ENCODE peak calls at places on chromosomes 3 and 15, in five cellular contexts. One of them, this sample, is unnamed.

GRCh38 chr3:150165396-150166094 is 194.8 kb upstream of the PFN2 start:
- DNase-seq in A549: no peak
- DNase-seq in NCI-H1436: no peak
- DNase-seq in mesendoderm: peak
- DNase-seq in right atrium auricular region: no peak
- DNase-seq in this sample: no peak

GRCh38 chr15:95843241-95843851 is 487.2 kb upstream of the NR2F2 start:
- DNase-seq in A549: no peak
- DNase-seq in NCI-H1436: no peak
- DNase-seq in mesendoderm: no peak
- DNase-seq in right atrium auricular region: no peak
- DNase-seq in this sample: no peak

GRCh38 chr3:183534249-183534648 is 21.3 kb downstream of the KLHL6 start:
- DNase-seq in A549: peak
- DNase-seq in NCI-H1436: no peak
- DNase-seq in mesendoderm: no peak
- DNase-seq in right atrium auricular region: no peak
- DNase-seq in this sample: no peak

GRCh38 chr3:183188895-183189462 is 26.4 kb upstream of the LAMP3 start:
- DNase-seq in A549: peak
- DNase-seq in NCI-H1436: peak
- DNase-seq in mesendoderm: peak
- DNase-seq in right atrium auricular region: no peak
- DNase-seq in this sample: peak

GRCh38 chr3:106678657-106679390 is 698.4 kb upstream of the CCDC54 start:
- DNase-seq in A549: no peak
- DNase-seq in NCI-H1436: no peak
- DNase-seq in mesendoderm: no peak
- DNase-seq in right atrium auricular region: no peak
- DNase-seq in this sample: no peak

GRCh38 chr15:70442616-70443321 is 320.6 kb downstream of the UACA start:
- DNase-seq in A549: no peak
- DNase-seq in NCI-H1436: no peak
- DNase-seq in mesendoderm: no peak
- DNase-seq in right atrium auricular region: no peak
- DNase-seq in this sample: no peak

GRCh38 chr15:85496551-85497545 is 116.4 kb downstream of the AKAP13 start:
- DNase-seq in A549: no peak
- DNase-seq in NCI-H1436: no peak
- DNase-seq in mesendoderm: peak
- DNase-seq in right atrium auricular region: no peak
- DNase-seq in this sample: no peak

GRCh38 chr3:14606663-14607339 is 44.8 kb upstream of the CCDC174 start:
- DNase-seq in A549: no peak
- DNase-seq in NCI-H1436: no peak
- DNase-seq in mesendoderm: no peak
- DNase-seq in right atrium auricular region: no peak
- DNase-seq in this sample: no peak

GRCh38 chr3:186277268-186277909 is 84.6 kb downstream of the DGKG start:
- DNase-seq in A549: peak
- DNase-seq in NCI-H1436: no peak
- DNase-seq in mesendoderm: peak
- DNase-seq in right atrium auricular region: no peak
- DNase-seq in this sample: peak

GRCh38 chr3:121722346-121722745 is 27.2 kb downstream of the GOLGB1 start:
- DNase-seq in A549: no peak
- DNase-seq in NCI-H1436: no peak
- DNase-seq in mesendoderm: no peak
- DNase-seq in right atrium auricular region: no peak
- DNase-seq in this sample: no peak

GRCh38 chr15:98154863-98155262 is 194.4 kb downstream of the ARRDC4 start:
- DNase-seq in A549: peak
- DNase-seq in NCI-H1436: no peak
- DNase-seq in mesendoderm: peak
- DNase-seq in right atrium auricular region: no peak
- DNase-seq in this sample: no peak

GRCh38 chr15:79030470-79030869 is 60.1 kb downstream of the RASGRF1 start:
- DNase-seq in A549: no peak
- DNase-seq in NCI-H1436: no peak
- DNase-seq in mesendoderm: peak
- DNase-seq in right atrium auricular region: no peak
- DNase-seq in this sample: no peak

GRCh38 chr3:52432225-52432624 is 12.7 kb downstream of the SEMA3G start:
- DNase-seq in A549: no peak
- DNase-seq in NCI-H1436: no peak
- DNase-seq in mesendoderm: no peak
- DNase-seq in right atrium auricular region: no peak
- DNase-seq in this sample: no peak

GRCh38 chr15:75361989-75362641 is 6.3 kb downstream of the MAN2C1 start:
- DNase-seq in A549: no peak
- DNase-seq in NCI-H1436: no peak
- DNase-seq in mesendoderm: no peak
- DNase-seq in right atrium auricular region: no peak
- DNase-seq in this sample: no peak

GRCh38 chr3:43753743-43754142 is 63.0 kb downstream of the ABHD5 start:
- DNase-seq in A549: no peak
- DNase-seq in NCI-H1436: no peak
- DNase-seq in mesendoderm: no peak
- DNase-seq in right atrium auricular region: no peak
- DNase-seq in this sample: no peak

GRCh38 chr3:121431717-121432517 is 113.9 kb downstream of the POLQ start:
- DNase-seq in A549: no peak
- DNase-seq in NCI-H1436: peak
- DNase-seq in mesendoderm: peak
- DNase-seq in right atrium auricular region: no peak
- DNase-seq in this sample: no peak

GRCh38 chr3:148999806-149000205 is 8.5 kb downstream of the GYG1 start:
- DNase-seq in A549: no peak
- DNase-seq in NCI-H1436: no peak
- DNase-seq in mesendoderm: no peak
- DNase-seq in right atrium auricular region: no peak
- DNase-seq in this sample: no peak

GRCh38 chr3:130537609-130538304 is 20.8 kb downstream of the COL6A6 start:
- DNase-seq in A549: no peak
- DNase-seq in NCI-H1436: no peak
- DNase-seq in mesendoderm: peak
- DNase-seq in right atrium auricular region: no peak
- DNase-seq in this sample: no peak

GRCh38 chr3:38129058-38129457 is 7.9 kb downstream of the ACAA1 start:
- DNase-seq in A549: no peak
- DNase-seq in NCI-H1436: no peak
- DNase-seq in mesendoderm: no peak
- DNase-seq in right atrium auricular region: no peak
- DNase-seq in this sample: no peak

GRCh38 chr3:188979669-188980311 is 192.0 kb upstream of the TPRG1 start:
- DNase-seq in A549: no peak
- DNase-seq in NCI-H1436: peak
- DNase-seq in mesendoderm: no peak
- DNase-seq in right atrium auricular region: no peak
- DNase-seq in this sample: no peak

GRCh38 chr3:110589381-110589780 is 482.2 kb upstream of the NECTIN3 start:
- DNase-seq in A549: no peak
- DNase-seq in NCI-H1436: no peak
- DNase-seq in mesendoderm: no peak
- DNase-seq in right atrium auricular region: no peak
- DNase-seq in this sample: no peak

GRCh38 chr3:156837130-156837529 is 11.0 kb downstream of the LEKR1 start:
- DNase-seq in A549: no peak
- DNase-seq in NCI-H1436: no peak
- DNase-seq in mesendoderm: peak
- DNase-seq in right atrium auricular region: no peak
- DNase-seq in this sample: peak

GRCh38 chr15:89051875-89052274 is 36.4 kb upstream of the ABHD2 start:
- DNase-seq in A549: no peak
- DNase-seq in NCI-H1436: no peak
- DNase-seq in mesendoderm: peak
- DNase-seq in right atrium auricular region: no peak
- DNase-seq in this sample: no peak

GRCh38 chr3:158991146-158991705 is 189.4 kb downstream of the MFSD1 start:
- DNase-seq in A549: no peak
- DNase-seq in NCI-H1436: no peak
- DNase-seq in mesendoderm: peak
- DNase-seq in right atrium auricular region: no peak
- DNase-seq in this sample: no peak

GRCh38 chr3:153370680-153371079 is 208.7 kb downstream of the RAP2B start:
- DNase-seq in A549: no peak
- DNase-seq in NCI-H1436: no peak
- DNase-seq in mesendoderm: no peak
- DNase-seq in right atrium auricular region: no peak
- DNase-seq in this sample: no peak

GRCh38 chr3:4588410-4588809 is 95.3 kb downstream of the ITPR1 start:
- DNase-seq in A549: no peak
- DNase-seq in NCI-H1436: no peak
- DNase-seq in mesendoderm: no peak
- DNase-seq in right atrium auricular region: no peak
- DNase-seq in this sample: no peak

GRCh38 chr3:52453496-52454234 is at the start of gene TNNC1:
- DNase-seq in A549: no peak
- DNase-seq in NCI-H1436: no peak
- DNase-seq in mesendoderm: peak
- DNase-seq in right atrium auricular region: no peak
- DNase-seq in this sample: no peak

GRCh38 chr15:67880651-67881182 is 40.9 kb upstream of the RNU6-1 start:
- DNase-seq in A549: peak
- DNase-seq in NCI-H1436: no peak
- DNase-seq in mesendoderm: no peak
- DNase-seq in right atrium auricular region: no peak
- DNase-seq in this sample: peak

GRCh38 chr3:186633481-186633880 is 6.7 kb upstream of the FETUB start:
- DNase-seq in A549: no peak
- DNase-seq in NCI-H1436: no peak
- DNase-seq in mesendoderm: no peak
- DNase-seq in right atrium auricular region: no peak
- DNase-seq in this sample: no peak

GRCh38 chr3:106333911-106334618 is 465.3 kb upstream of the CBLB start:
- DNase-seq in A549: no peak
- DNase-seq in NCI-H1436: no peak
- DNase-seq in mesendoderm: no peak
- DNase-seq in right atrium auricular region: no peak
- DNase-seq in this sample: no peak

GRCh38 chr3:151276038-151277027 is 2.0 kb downstream of the P2RY14 start:
- DNase-seq in A549: no peak
- DNase-seq in NCI-H1436: no peak
- DNase-seq in mesendoderm: peak
- DNase-seq in right atrium auricular region: no peak
- DNase-seq in this sample: no peak

GRCh38 chr3:66029014-66029413 is 9.7 kb downstream of the MAGI1 start:
- DNase-seq in A549: no peak
- DNase-seq in NCI-H1436: no peak
- DNase-seq in mesendoderm: no peak
- DNase-seq in right atrium auricular region: no peak
- DNase-seq in this sample: no peak

GRCh38 chr15:65323071-65323511 is 18.6 kb downstream of the RNU5B-1 start:
- DNase-seq in A549: no peak
- DNase-seq in NCI-H1436: peak
- DNase-seq in mesendoderm: no peak
- DNase-seq in right atrium auricular region: no peak
- DNase-seq in this sample: no peak